ENCODE peak calls at places on chromosomes 5 and 9, in four cellular contexts. One of them, this sample, is unnamed. For H3K27me3, the result is how much of the 10 kb centered on the place peaks cover.

GRCh38 chr5:159181152-159181551 is 28.2 kb downstream of the RNF145 start:
- DNase-seq in stomach: no peak
- DNase-seq in esophagus muscularis mucosa: no peak
- DNase-seq in prostate gland: no peak
- DNase-seq in this sample: no peak

GRCh38 chr5:14208071-14209021 is 65.2 kb downstream of the TRIO start:
- DNase-seq in stomach: no peak
- DNase-seq in esophagus muscularis mucosa: no peak
- DNase-seq in prostate gland: no peak
- DNase-seq in this sample: no peak

GRCh38 chr5:162272417-162272816 is 204.8 kb downstream of the GABRG2 start:
- DNase-seq in stomach: no peak
- DNase-seq in esophagus muscularis mucosa: no peak
- DNase-seq in prostate gland: no peak
- DNase-seq in this sample: no peak

GRCh38 chr5:33321026-33321425 is 119.7 kb upstream of the TARS1 start:
- DNase-seq in stomach: no peak
- DNase-seq in esophagus muscularis mucosa: no peak
- DNase-seq in prostate gland: no peak
- DNase-seq in this sample: no peak

GRCh38 chr5:14036947-14037346 is 92.5 kb upstream of the DNAH5 start:
- DNase-seq in stomach: no peak
- DNase-seq in esophagus muscularis mucosa: no peak
- DNase-seq in prostate gland: no peak
- DNase-seq in this sample: no peak

GRCh38 chr5:179387151-179388110 is 42.2 kb upstream of the ADAMTS2 start:
- DNase-seq in stomach: no peak
- DNase-seq in esophagus muscularis mucosa: peak
- DNase-seq in prostate gland: no peak
- DNase-seq in this sample: no peak

GRCh38 chr9:92295827-92296258 is 2.3 kb upstream of the IARS1 start:
- DNase-seq in stomach: no peak
- DNase-seq in esophagus muscularis mucosa: no peak
- DNase-seq in prostate gland: peak
- DNase-seq in this sample: no peak

GRCh38 chr5:154288145-154288544 is 97.6 kb downstream of the GALNT10 start:
- DNase-seq in stomach: peak
- DNase-seq in esophagus muscularis mucosa: peak
- DNase-seq in prostate gland: no peak
- DNase-seq in this sample: no peak

GRCh38 chr5:163260471-163260870 is 176.9 kb upstream of the CCNG1 start:
- DNase-seq in stomach: no peak
- DNase-seq in esophagus muscularis mucosa: no peak
- DNase-seq in prostate gland: no peak
- DNase-seq in this sample: no peak

GRCh38 chr9:37026936-37027581 is 7.0 kb downstream of the PAX5 start:
- DNase-seq in stomach: no peak
- DNase-seq in esophagus muscularis mucosa: no peak
- DNase-seq in prostate gland: no peak
- DNase-seq in this sample: no peak
- H3K4me3 ChIP-seq in stomach: peak
- H3K4me3 ChIP-seq in esophagus muscularis mucosa: peak
- H3K4me3 ChIP-seq in prostate gland: no peak
- H3K4me3 ChIP-seq in this sample: no peak

GRCh38 chr5:93590511-93590910 is 7.5 kb downstream of the NR2F1 start:
- DNase-seq in stomach: no peak
- DNase-seq in esophagus muscularis mucosa: no peak
- DNase-seq in prostate gland: no peak
- DNase-seq in this sample: no peak

GRCh38 chr5:93594591-93595419 is 11.8 kb downstream of the NR2F1 start:
- DNase-seq in stomach: no peak
- DNase-seq in esophagus muscularis mucosa: peak
- DNase-seq in prostate gland: no peak
- DNase-seq in this sample: no peak

GRCh38 chr5:93591323-93591945 is 8.4 kb downstream of the NR2F1 start:
- DNase-seq in stomach: no peak
- DNase-seq in esophagus muscularis mucosa: peak
- DNase-seq in prostate gland: no peak
- DNase-seq in this sample: no peak

GRCh38 chr5:93593476-93594060 is 10.5 kb downstream of the NR2F1 start:
- DNase-seq in stomach: no peak
- DNase-seq in esophagus muscularis mucosa: peak
- DNase-seq in prostate gland: no peak
- DNase-seq in this sample: no peak

DNA sequence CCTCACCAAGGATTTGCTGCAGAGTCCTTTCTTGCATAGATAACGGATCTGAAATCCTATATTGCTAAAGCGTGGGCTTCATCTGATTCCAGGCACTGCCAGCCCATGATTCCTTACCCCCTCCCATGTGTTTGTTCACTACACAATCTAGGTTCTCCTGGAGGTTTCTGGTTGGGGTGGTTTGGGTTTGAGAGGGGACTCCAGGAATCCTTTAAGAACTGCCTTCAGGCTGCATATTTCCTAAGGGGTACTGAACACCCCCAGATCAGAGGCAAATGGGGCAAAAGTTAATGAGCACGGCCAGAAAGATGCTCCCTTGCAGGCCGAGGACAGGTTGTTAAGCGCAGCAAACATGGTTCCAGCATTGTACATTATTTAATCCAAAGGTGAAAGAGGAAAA is 9.8 kb downstream of the NR2F1 start:
- DNase-seq in stomach: no peak
- DNase-seq in esophagus muscularis mucosa: peak
- DNase-seq in prostate gland: no peak
- DNase-seq in this sample: no peak
- H3K27me3 ChIP-seq in stomach: under half
- H3K27me3 ChIP-seq in esophagus muscularis mucosa: under half
- H3K27me3 ChIP-seq in prostate gland: under half
- H3K27me3 ChIP-seq in this sample: under half

DNA sequence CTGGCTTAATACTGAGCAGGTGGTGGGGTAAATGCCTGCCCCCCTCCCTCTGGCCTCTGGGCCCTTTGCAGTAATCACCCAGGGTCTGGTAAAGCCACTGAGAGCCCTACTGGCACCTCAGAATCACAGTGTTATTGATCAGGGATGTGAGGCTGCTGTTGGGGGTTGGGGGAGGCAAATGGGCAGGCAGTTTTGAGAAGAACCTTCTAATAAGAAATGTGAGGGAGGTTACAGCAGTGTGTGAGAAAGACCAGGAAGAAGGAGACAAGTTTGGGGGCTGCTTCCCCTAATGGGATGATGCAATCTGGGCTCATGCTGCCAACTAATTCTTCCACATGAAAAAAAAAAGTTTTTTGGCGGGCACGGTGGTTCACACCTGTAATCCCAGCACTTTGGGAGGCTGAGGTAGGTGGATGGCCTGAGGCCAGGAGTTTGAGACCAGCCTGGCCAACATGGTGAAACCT is 3.1 kb upstream of the B4GALT7 start:
- DNase-seq in stomach: no peak
- DNase-seq in esophagus muscularis mucosa: no peak
- DNase-seq in prostate gland: no peak
- DNase-seq in this sample: no peak
- TF ChIP-seq POLR2AphosphoS5 in stomach: no peak
- TF ChIP-seq POLR2AphosphoS5 in esophagus muscularis mucosa: no peak
- TF ChIP-seq POLR2AphosphoS5 in prostate gland: no peak
- TF ChIP-seq POLR2AphosphoS5 in this sample: no peak

GRCh38 chr9:136364369-136364748 is 815 bp upstream of the DNLZ start:
- DNase-seq in stomach: no peak
- DNase-seq in esophagus muscularis mucosa: no peak
- DNase-seq in prostate gland: no peak
- DNase-seq in this sample: no peak

GRCh38 chr9:136363106-136363605 is 388 bp downstream of the DNLZ start:
- DNase-seq in stomach: peak
- DNase-seq in esophagus muscularis mucosa: peak
- DNase-seq in prostate gland: peak
- DNase-seq in this sample: peak

GRCh38 chr9:136362450-136362784 is 1.1 kb downstream of the DNLZ start:
- DNase-seq in stomach: no peak
- DNase-seq in esophagus muscularis mucosa: no peak
- DNase-seq in prostate gland: no peak
- DNase-seq in this sample: no peak

GRCh38 chr9:136364942-136365774 is 1.6 kb upstream of the DNLZ start:
- DNase-seq in stomach: no peak
- DNase-seq in esophagus muscularis mucosa: no peak
- DNase-seq in prostate gland: no peak
- DNase-seq in this sample: no peak

DNA sequence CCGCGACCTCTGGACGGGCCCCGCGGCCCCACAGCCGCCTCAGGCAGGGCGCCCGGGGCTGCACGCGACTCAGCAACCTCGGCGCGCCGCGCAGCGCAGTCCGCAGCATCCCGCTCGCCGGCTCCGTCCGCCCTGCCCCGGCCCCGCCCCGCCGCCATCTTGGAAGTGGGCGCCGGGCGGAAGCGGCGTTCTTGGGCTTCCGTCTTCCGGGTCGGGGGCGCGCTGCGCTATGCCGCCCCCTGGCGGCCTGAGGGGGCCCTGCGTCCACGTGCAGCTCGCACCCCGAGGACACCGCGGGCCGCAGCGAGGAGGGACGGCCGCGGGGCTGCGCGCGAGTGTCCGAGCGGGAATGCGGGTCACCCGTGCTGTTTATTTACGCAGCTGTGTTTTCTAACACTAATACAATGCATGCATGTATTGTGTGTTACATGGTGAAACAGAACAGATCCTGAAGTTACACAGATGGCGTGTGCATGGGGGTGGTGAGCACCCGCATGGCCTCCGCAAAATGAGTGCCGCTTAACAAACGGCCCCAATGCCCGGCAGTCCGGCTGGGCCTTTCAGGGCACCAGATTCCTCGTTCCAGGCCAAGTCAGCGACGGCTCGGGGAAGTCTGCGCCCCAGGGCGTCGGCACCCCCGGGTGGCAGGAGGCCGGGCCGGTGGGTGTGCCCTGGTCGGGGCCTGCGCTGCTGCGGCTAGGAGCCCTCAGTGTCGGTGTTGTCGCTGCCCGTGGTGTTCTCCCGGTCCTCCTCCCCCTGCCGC is at the start of gene DNLZ:
- DNase-seq in stomach: peak
- DNase-seq in esophagus muscularis mucosa: peak
- DNase-seq in prostate gland: peak
- DNase-seq in this sample: peak
- H3K4me3 ChIP-seq in stomach: peak
- H3K4me3 ChIP-seq in esophagus muscularis mucosa: peak
- H3K4me3 ChIP-seq in prostate gland: peak
- H3K4me3 ChIP-seq in this sample: peak

GRCh38 chr5:176678584-176678983 is 31.3 kb downstream of the TSPAN17 start:
- DNase-seq in stomach: no peak
- DNase-seq in esophagus muscularis mucosa: no peak
- DNase-seq in prostate gland: no peak
- DNase-seq in this sample: no peak

GRCh38 chr5:176680226-176680563 is 32.9 kb downstream of the TSPAN17 start:
- DNase-seq in stomach: no peak
- DNase-seq in esophagus muscularis mucosa: no peak
- DNase-seq in prostate gland: no peak
- DNase-seq in this sample: no peak

GRCh38 chr5:176679365-176680225 is 32.3 kb downstream of the TSPAN17 start:
- DNase-seq in stomach: no peak
- DNase-seq in esophagus muscularis mucosa: no peak
- DNase-seq in prostate gland: no peak
- DNase-seq in this sample: no peak

GRCh38 chr5:176685010-176685409 is 37.7 kb downstream of the TSPAN17 start:
- DNase-seq in stomach: no peak
- DNase-seq in esophagus muscularis mucosa: no peak
- DNase-seq in prostate gland: no peak
- DNase-seq in this sample: no peak

GRCh38 chr5:176682016-176682531 is 34.8 kb downstream of the TSPAN17 start:
- DNase-seq in stomach: no peak
- DNase-seq in esophagus muscularis mucosa: no peak
- DNase-seq in prostate gland: no peak
- DNase-seq in this sample: no peak
- H3K27me3 ChIP-seq in stomach: under half
- H3K27me3 ChIP-seq in esophagus muscularis mucosa: under half
- H3K27me3 ChIP-seq in prostate gland: under half
- H3K27me3 ChIP-seq in this sample: under half